ENCODE peak calls at places on chromosomes 16 and 17, in six cellular contexts. D is dorsolateral prefrontal cortex, S is psoas muscle, U is spleen, J is brain microvascular endothelial cell, V is tibial nerve. I is an unnamed sample.

GRCh38 chr16:24367186-24367585 is 111.1 kb downstream of the CACNG3 start:
- DNase-seq in D (no peak), S (no peak), U (no peak), J (no peak), V (no peak), I (no peak)

GRCh38 chr17:61422116-61422799 is 22.6 kb downstream of the TBX2 start:
- DNase-seq in D (no peak), S (no peak), U (no peak), J (no peak), V (no peak), I (no peak)

GRCh38 chr16:2238396-2239230 is 2.4 kb downstream of the DNASE1L2 start:
- DNase-seq in D (no peak), S (no peak), U (no peak), J (no peak), V (no peak), I (no peak)

GRCh38 chr16:8720967-8721692 is 46.7 kb downstream of the ABAT start:
- DNase-seq in D (no peak), S (no peak), U (no peak), J (no peak), V (no peak), I (no peak)

GRCh38 chr17:2195729-2196128 is 107.9 kb downstream of the SMG6 start:
- DNase-seq in D (no peak), S (no peak), U (no peak), J (peak; percentile 65), V (no peak), I (no peak)

GRCh38 chr16:10601444-10602401 is 21.3 kb upstream of the EMP2 start:
- DNase-seq in D (no peak), S (no peak), U (no peak), J (no peak), V (no peak), I (no peak)

GRCh38 chr17:34683390-34683789 is 104.0 kb downstream of the TMEM132E start:
- DNase-seq in D (no peak), S (no peak), U (no peak), J (no peak), V (no peak), I (no peak)

GRCh38 chr17:8392674-8393469 is 4.8 kb downstream of the RNF222 start:
- DNase-seq in D (peak; percentile 27), S (no peak), U (no peak), J (no peak), V (no peak), I (no peak)

GRCh38 chr17:72284806-72285205 is 164.0 kb downstream of the SOX9 start:
- DNase-seq in D (no peak), S (no peak), U (no peak), J (no peak), V (no peak), I (no peak)

GRCh38 chr16:28291651-28292626 is at the start of gene SBK1:
- DNase-seq in D (peak; percentile 58), S (peak; percentile 83), U (peak; percentile 94), J (peak; percentile 11), V (peak; percentile 17), I (no peak)

GRCh38 chr16:7651803-7652570 is 319.3 kb downstream of the RBFOX1 start:
- DNase-seq in D (no peak), S (no peak), U (no peak), J (no peak), V (no peak), I (no peak)

GRCh38 chr17:69609495-69610315 is 195.2 kb downstream of the MAP2K6 start:
- DNase-seq in D (no peak), S (no peak), U (no peak), J (peak; percentile 33), V (no peak), I (no peak)

GRCh38 chr17:63491413-63491812 is 14.6 kb downstream of the ACE start:
- DNase-seq in D (no peak), S (no peak), U (no peak), J (no peak), V (no peak), I (no peak)

GRCh38 chr16:1770328-1771071 is 843 bp downstream of the NME3 start:
- DNase-seq in D (peak; percentile 86), S (peak; percentile 84), U (peak; percentile 90), J (peak; percentile 33), V (peak; percentile 42), I (no peak)

GRCh38 chr17:58002973-58003372 is 4.1 kb downstream of the SRSF1 start:
- DNase-seq in D (no peak), S (no peak), U (no peak), J (no peak), V (no peak), I (no peak)

GRCh38 chr17:58002558-58002957 is 4.5 kb downstream of the SRSF1 start:
- DNase-seq in D (no peak), S (no peak), U (no peak), J (no peak), V (no peak), I (no peak)

GRCh38 chr17:58002154-58002553 is 4.9 kb downstream of the SRSF1 start:
- DNase-seq in D (no peak), S (no peak), U (no peak), J (no peak), V (no peak), I (no peak)

GRCh38 chr17:57999496-58000017 is 7.5 kb downstream of the SRSF1 start:
- DNase-seq in D (no peak), S (no peak), U (no peak), J (peak; percentile 31), V (no peak), I (no peak)

GRCh38 chr17:58001461-58002124 is 5.5 kb downstream of the SRSF1 start:
- DNase-seq in D (no peak), S (no peak), U (no peak), J (no peak), V (no peak), I (no peak)
- TF ChIP-seq CTCF in D (no peak), S (no peak), U (no peak), J (no peak), V (no peak), I (no peak)

GRCh38 chr16:57724541-57724940 is 11.0 kb upstream of the KATNB1 start:
- DNase-seq in D (no peak), S (no peak), U (peak; percentile 64), J (no peak), V (no peak), I (peak; percentile 70)
- TF ChIP-seq CTCF in D (no peak), S (no peak), U (no peak), J (no peak), V (no peak), I (no peak)

GRCh38 chr16:68752602-68753001 is 15.5 kb downstream of the CDH1 start:
- DNase-seq in D (no peak), S (no peak), U (no peak), J (no peak), V (no peak), I (no peak)

GRCh38 chr16:68750243-68750642 is 13.2 kb downstream of the CDH1 start:
- DNase-seq in D (no peak), S (no peak), U (no peak), J (no peak), V (no peak), I (no peak)

GRCh38 chr16:68746951-68747350 is 9.9 kb downstream of the CDH1 start:
- DNase-seq in D (no peak), S (no peak), U (no peak), J (no peak), V (no peak), I (no peak)

GRCh38 chr16:68751160-68751559 is 14.1 kb downstream of the CDH1 start:
- DNase-seq in D (no peak), S (no peak), U (no peak), J (no peak), V (no peak), I (no peak)

DNA sequence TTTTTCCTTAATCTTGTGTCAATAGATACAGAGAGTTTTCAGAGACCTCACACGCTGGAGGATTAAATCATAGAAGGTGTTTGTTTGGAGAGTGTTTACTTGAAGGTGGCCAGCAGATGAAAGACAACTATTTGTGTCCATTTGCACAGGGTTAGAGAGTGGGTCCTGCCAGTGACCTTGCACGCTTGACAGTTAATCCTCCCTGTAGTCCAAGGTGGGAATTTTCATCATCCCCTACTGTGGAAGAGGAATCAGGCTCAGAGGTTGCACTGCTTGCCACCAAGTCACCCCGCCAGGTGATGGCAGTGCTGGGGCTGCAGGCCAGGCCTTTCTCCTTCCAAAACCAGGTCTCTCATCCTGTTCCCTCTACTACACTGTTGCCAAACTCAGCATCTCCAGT is 12.3 kb downstream of the CDH1 start:
- DNase-seq in D (no peak), S (no peak), U (no peak), J (no peak), V (no peak), I (no peak)
- TF ChIP-seq CTCF in D (no peak), S (no peak), U (no peak), J (no peak), V (no peak), I (no peak)

GRCh38 chr17:75752405-75753192 is 12.4 kb downstream of the GALK1 start:
- DNase-seq in D (no peak), S (peak; percentile 42), U (no peak), J (no peak), V (no peak), I (no peak)
- TF ChIP-seq CTCF in D (no peak), S (no peak), U (no peak), J (no peak), V (no peak), I (no peak)

DNA sequence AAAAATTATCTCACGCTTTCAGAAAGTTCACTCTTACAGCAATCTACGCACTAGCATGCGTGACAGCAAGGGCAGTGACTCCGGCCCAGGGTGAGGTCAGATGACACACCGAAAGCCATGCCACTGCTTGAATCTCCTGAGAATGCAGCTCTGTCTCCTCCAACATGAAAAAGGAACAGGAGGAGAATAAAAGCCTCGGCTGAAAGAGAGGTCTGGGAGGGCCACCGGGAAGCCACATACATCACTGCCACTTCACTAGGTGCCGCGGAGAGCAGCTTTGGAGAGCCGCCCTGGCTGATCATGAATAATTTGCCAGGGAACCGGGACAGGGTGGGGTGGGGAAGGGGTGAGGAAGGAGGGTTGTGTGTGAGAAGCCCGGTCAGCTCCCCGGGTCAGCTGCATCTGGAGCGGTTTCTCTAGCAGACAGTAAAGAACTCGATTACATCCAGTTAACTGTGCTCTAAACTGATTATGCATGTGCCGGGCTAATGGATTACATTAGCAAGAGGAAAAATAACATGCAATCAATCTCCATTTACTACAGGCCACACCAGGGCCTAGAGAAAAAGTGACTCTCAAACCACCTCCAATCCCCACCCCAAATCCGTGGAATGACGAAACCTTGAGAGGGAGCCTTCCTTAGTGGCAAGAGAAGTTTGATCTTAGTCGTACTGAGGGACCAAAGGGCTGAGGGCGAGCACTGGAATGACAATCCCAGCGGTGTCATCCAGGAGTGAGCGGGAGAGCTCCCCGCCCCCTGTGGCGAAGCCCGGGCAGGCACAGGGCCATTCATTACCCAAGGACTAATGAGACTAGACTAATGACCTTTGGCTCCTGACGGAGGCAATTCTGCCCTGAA is 100.3 kb downstream of the ZFHX3 start:
- DNase-seq in D (no peak), S (peak; percentile 72), U (peak; percentile 48), J (peak; percentile 60), V (no peak), I (no peak)
- TF ChIP-seq CTCF in D (no peak), S (no peak), U (no peak), J (no peak), V (no peak), I (no peak)

DNA sequence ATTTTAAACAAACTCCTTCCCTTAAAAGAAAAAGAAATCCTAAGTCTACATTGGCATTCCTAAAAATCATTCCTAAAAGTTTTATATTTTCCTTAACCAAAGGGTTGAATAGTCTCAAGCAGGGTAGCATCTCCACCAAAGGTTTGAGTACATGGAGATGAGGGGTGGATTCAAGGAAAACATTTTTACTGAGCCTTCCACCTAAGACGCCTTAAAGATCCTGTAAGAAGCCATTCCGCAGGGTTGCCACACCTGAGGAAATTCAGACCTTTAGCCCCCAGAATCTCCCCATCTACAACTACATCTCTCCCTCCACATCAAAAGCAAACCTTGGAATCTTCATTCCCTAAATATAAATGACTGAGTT is 7.7 kb upstream of the AKTIP start:
- DNase-seq in D (no peak), S (no peak), U (no peak), J (no peak), V (no peak), I (no peak)
- TF ChIP-seq CTCF in D (no peak), S (no peak), U (peak; percentile 54), J (no peak), V (no peak), I (peak; percentile 59)

I was measured in chondrocyte.